ENCODE peak calls at places on chromosomes 2 and 18, in five cellular contexts. One of them, this sample, is unnamed.

GRCh38 chr2:20145497-20146193 is 79.3 kb downstream of the SDC1 start:
- DNase-seq in aorta: no peak
- DNase-seq in SJSA1: no peak
- DNase-seq in lower lobe of right lung: no peak
- DNase-seq in breast epithelium: no peak
- DNase-seq in this sample: no peak

GRCh38 chr2:69601179-69601612 is 42.3 kb downstream of the AAK1 start:
- DNase-seq in aorta: no peak
- DNase-seq in SJSA1: peak
- DNase-seq in lower lobe of right lung: no peak
- DNase-seq in breast epithelium: no peak
- DNase-seq in this sample: no peak

GRCh38 chr2:15746354-15747171 is 154.9 kb downstream of the DDX1 start:
- DNase-seq in aorta: no peak
- DNase-seq in SJSA1: no peak
- DNase-seq in lower lobe of right lung: no peak
- DNase-seq in breast epithelium: no peak
- DNase-seq in this sample: no peak

GRCh38 chr2:191412353-191412752 is 167.1 kb downstream of the MYO1B start:
- DNase-seq in aorta: no peak
- DNase-seq in SJSA1: no peak
- DNase-seq in lower lobe of right lung: no peak
- DNase-seq in breast epithelium: no peak
- DNase-seq in this sample: no peak

GRCh38 chr2:157789161-157789720 is 86.9 kb downstream of the ACVR1 start:
- DNase-seq in aorta: peak
- DNase-seq in SJSA1: peak
- DNase-seq in lower lobe of right lung: no peak
- DNase-seq in breast epithelium: no peak
- DNase-seq in this sample: no peak

GRCh38 chr2:25844089-25844488 is 34.2 kb downstream of the ASXL2 start:
- DNase-seq in aorta: no peak
- DNase-seq in SJSA1: no peak
- DNase-seq in lower lobe of right lung: no peak
- DNase-seq in breast epithelium: no peak
- DNase-seq in this sample: no peak

GRCh38 chr2:231041061-231041689 is 3.9 kb downstream of the C2orf72 start:
- DNase-seq in aorta: no peak
- DNase-seq in SJSA1: no peak
- DNase-seq in lower lobe of right lung: no peak
- DNase-seq in breast epithelium: no peak
- DNase-seq in this sample: no peak

GRCh38 chr2:148876589-148877402 is 1.8 kb downstream of the KIF5C start:
- DNase-seq in aorta: no peak
- DNase-seq in SJSA1: no peak
- DNase-seq in lower lobe of right lung: peak
- DNase-seq in breast epithelium: no peak
- DNase-seq in this sample: no peak

GRCh38 chr2:113768770-113769169 is 12.3 kb upstream of the SLC35F5 start:
- DNase-seq in aorta: no peak
- DNase-seq in SJSA1: no peak
- DNase-seq in lower lobe of right lung: no peak
- DNase-seq in breast epithelium: no peak
- DNase-seq in this sample: no peak

GRCh38 chr2:144650886-144651285 is 131.0 kb upstream of the ZEB2 start:
- DNase-seq in aorta: no peak
- DNase-seq in SJSA1: no peak
- DNase-seq in lower lobe of right lung: no peak
- DNase-seq in breast epithelium: no peak
- DNase-seq in this sample: no peak

GRCh38 chr18:46213295-46213694 is 109.1 kb downstream of the HAUS1 start:
- DNase-seq in aorta: no peak
- DNase-seq in SJSA1: no peak
- DNase-seq in lower lobe of right lung: no peak
- DNase-seq in breast epithelium: no peak
- DNase-seq in this sample: no peak

GRCh38 chr2:167355796-167356195 is 467.5 kb downstream of the XIRP2 start:
- DNase-seq in aorta: no peak
- DNase-seq in SJSA1: no peak
- DNase-seq in lower lobe of right lung: no peak
- DNase-seq in breast epithelium: no peak
- DNase-seq in this sample: no peak

GRCh38 chr2:45577426-45577825 is 33.6 kb downstream of the SRBD1 start:
- DNase-seq in aorta: no peak
- DNase-seq in SJSA1: no peak
- DNase-seq in lower lobe of right lung: no peak
- DNase-seq in breast epithelium: no peak
- DNase-seq in this sample: no peak

GRCh38 chr18:14025306-14025940 is 106.8 kb downstream of the ZNF519 start:
- DNase-seq in aorta: no peak
- DNase-seq in SJSA1: no peak
- DNase-seq in lower lobe of right lung: no peak
- DNase-seq in breast epithelium: no peak
- DNase-seq in this sample: no peak

GRCh38 chr2:210445116-210445707 is 31.3 kb downstream of the LANCL1 start:
- DNase-seq in aorta: no peak
- DNase-seq in SJSA1: peak
- DNase-seq in lower lobe of right lung: no peak
- DNase-seq in breast epithelium: no peak
- DNase-seq in this sample: no peak

GRCh38 chr2:181573140-181573736 is 83.7 kb downstream of the CERKL start:
- DNase-seq in aorta: no peak
- DNase-seq in SJSA1: peak
- DNase-seq in lower lobe of right lung: no peak
- DNase-seq in breast epithelium: no peak
- DNase-seq in this sample: no peak

DNA sequence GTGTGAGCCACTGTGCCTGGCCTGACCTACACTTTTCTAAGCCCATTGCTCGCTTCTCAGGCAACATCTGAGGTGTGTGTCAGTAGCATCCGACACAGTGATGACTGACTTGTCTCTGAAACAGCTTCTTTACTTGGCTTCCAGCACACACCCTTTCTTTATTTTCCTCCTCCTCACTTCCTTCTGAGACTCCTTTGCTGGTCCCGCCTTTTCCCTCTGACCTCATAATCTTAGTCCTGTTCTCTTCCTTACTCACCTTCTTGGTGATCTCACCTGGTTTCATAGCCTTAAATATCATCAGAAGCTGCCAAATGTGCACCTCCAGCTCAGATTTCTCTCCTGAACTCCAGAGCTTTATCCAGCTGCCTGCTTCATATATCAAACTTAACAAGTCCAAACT is 66.6 kb upstream of the PELI1 start:
- DNase-seq in aorta: no peak
- DNase-seq in SJSA1: no peak
- DNase-seq in lower lobe of right lung: no peak
- DNase-seq in breast epithelium: no peak
- DNase-seq in this sample: no peak
- H3K27ac ChIP-seq in aorta: no peak
- H3K27ac ChIP-seq in SJSA1: no peak
- H3K27ac ChIP-seq in lower lobe of right lung: no peak
- H3K27ac ChIP-seq in breast epithelium: no peak
- H3K27ac ChIP-seq in this sample: peak

GRCh38 chr18:77068890-77069312 is 63.7 kb downstream of the MBP start:
- DNase-seq in aorta: no peak
- DNase-seq in SJSA1: no peak
- DNase-seq in lower lobe of right lung: no peak
- DNase-seq in breast epithelium: no peak
- DNase-seq in this sample: no peak

GRCh38 chr18:77067315-77068061 is 65.1 kb downstream of the MBP start:
- DNase-seq in aorta: peak
- DNase-seq in SJSA1: peak
- DNase-seq in lower lobe of right lung: peak
- DNase-seq in breast epithelium: no peak
- DNase-seq in this sample: peak

GRCh38 chr18:77069931-77070330 is 62.7 kb downstream of the MBP start:
- DNase-seq in aorta: no peak
- DNase-seq in SJSA1: no peak
- DNase-seq in lower lobe of right lung: no peak
- DNase-seq in breast epithelium: no peak
- DNase-seq in this sample: no peak

GRCh38 chr18:77069482-77069881 is 63.1 kb downstream of the MBP start:
- DNase-seq in aorta: no peak
- DNase-seq in SJSA1: no peak
- DNase-seq in lower lobe of right lung: no peak
- DNase-seq in breast epithelium: no peak
- DNase-seq in this sample: no peak

DNA sequence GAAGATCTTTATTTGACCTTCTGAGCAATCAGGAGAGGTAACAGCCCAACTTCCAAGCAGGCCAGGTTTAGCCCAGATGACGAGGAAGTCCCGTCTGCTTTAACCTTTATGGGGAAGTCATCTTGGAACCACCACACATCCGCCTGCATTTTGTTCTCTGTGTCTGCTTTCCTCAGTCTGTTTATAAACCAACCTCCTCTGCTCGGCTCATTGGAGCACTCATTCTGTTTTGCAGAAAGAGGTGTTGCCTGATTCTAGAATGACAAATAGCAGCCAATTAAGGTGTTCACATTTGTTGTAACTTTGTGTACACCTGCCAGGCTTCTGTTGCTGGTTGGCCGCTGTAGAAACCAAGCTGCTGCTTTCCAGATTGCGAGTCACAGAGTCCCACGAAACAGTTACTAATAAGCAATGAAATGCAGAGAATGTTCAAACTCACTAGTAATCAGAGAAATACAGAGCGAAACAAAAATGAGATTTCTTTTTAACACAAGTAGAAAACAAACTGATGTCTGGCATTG is 64.2 kb downstream of the MBP start:
- DNase-seq in aorta: no peak
- DNase-seq in SJSA1: peak
- DNase-seq in lower lobe of right lung: no peak
- DNase-seq in breast epithelium: no peak
- DNase-seq in this sample: no peak
- H3K27ac ChIP-seq in aorta: no peak
- H3K27ac ChIP-seq in SJSA1: peak
- H3K27ac ChIP-seq in lower lobe of right lung: peak
- H3K27ac ChIP-seq in breast epithelium: peak
- H3K27ac ChIP-seq in this sample: peak

DNA sequence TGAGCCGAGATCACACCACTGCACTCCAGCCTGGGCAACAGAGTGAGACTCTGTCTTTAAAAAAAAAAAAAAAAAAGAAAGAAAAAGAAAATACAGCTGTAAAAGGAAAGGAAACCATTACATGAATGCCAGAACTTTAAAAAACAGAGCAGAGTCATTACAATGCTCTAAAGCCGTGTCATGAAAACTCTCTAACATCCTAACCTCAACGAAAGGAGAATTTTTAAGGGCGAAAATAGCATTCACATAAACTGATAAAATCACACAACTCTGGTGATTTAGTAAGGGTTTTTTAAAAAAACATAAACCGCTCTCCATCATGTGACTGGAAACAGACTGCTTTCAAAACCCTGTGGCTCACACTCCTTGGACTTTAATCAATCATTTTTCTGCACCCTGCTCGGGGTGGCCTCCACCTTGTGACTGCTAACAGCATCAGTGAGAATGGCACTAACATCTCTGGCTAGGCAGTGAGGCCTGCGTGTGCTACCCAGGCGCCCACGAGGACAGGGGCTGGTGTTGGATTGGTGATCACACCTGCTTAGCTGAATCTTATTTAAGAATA is 12.1 kb downstream of the DOCK10 start:
- DNase-seq in aorta: no peak
- DNase-seq in SJSA1: no peak
- DNase-seq in lower lobe of right lung: no peak
- DNase-seq in breast epithelium: no peak
- DNase-seq in this sample: no peak
- H3K27ac ChIP-seq in aorta: no peak
- H3K27ac ChIP-seq in SJSA1: no peak
- H3K27ac ChIP-seq in lower lobe of right lung: no peak
- H3K27ac ChIP-seq in breast epithelium: no peak
- H3K27ac ChIP-seq in this sample: no peak

GRCh38 chr18:63979409-63979908 is 9.6 kb downstream of the SERPINB8 start:
- DNase-seq in aorta: no peak
- DNase-seq in SJSA1: peak
- DNase-seq in lower lobe of right lung: no peak
- DNase-seq in breast epithelium: no peak
- DNase-seq in this sample: no peak
- H3K27ac ChIP-seq in aorta: peak
- H3K27ac ChIP-seq in SJSA1: peak
- H3K27ac ChIP-seq in lower lobe of right lung: peak
- H3K27ac ChIP-seq in breast epithelium: peak
- H3K27ac ChIP-seq in this sample: peak

This sample was measured in left lung.